ENCODE peak calls at places on chromosomes 5 and 9, in four cellular contexts. D is A673, U is lower leg skin, F is AG04449. S is an unnamed sample.
A peak's percentile ranks its signal among the peaks of the same experiment; 100 is the strongest.

GRCh38 chr9:88355166-88355565 is 33.1 kb upstream of the SPIN1 start:
- DNase-seq in D (no peak), U (no peak), F (no peak), S (no peak)

GRCh38 chr5:80904533-80905187 is 55.5 kb upstream of the RASGRF2 start:
- DNase-seq in D (no peak), U (no peak), F (no peak), S (no peak)

GRCh38 chr5:11525020-11525419 is 379.2 kb downstream of the CTNND2 start:
- DNase-seq in D (no peak), U (no peak), F (no peak), S (no peak)

GRCh38 chr9:105693435-105694275 is 686 bp upstream of the TMEM38B start:
- DNase-seq in D (no peak), U (no peak), F (no peak), S (no peak)

GRCh38 chr5:73735032-73735734 is 109.2 kb downstream of the ARHGEF28 start:
- DNase-seq in D (peak; percentile 2), U (no peak), F (no peak), S (no peak)

GRCh38 chr9:137985637-137986071 is 108.1 kb downstream of the CACNA1B start:
- DNase-seq in D (no peak), U (no peak), F (no peak), S (no peak)

GRCh38 chr9:125878241-125878640 is 131.1 kb downstream of the PBX3 start:
- DNase-seq in D (no peak), U (no peak), F (no peak), S (peak; percentile 55)

GRCh38 chr9:135591491-135592330 is 30.2 kb downstream of the PAEP start:
- DNase-seq in D (no peak), U (no peak), F (no peak), S (no peak)

GRCh38 chr5:43106290-43106638 is 14.4 kb upstream of the ZNF131 start:
- DNase-seq in D (no peak), U (no peak), F (no peak), S (no peak)

GRCh38 chr9:89843591-89843990 is 238.8 kb downstream of the GADD45G start:
- DNase-seq in D (no peak), U (peak; percentile 43), F (no peak), S (no peak)

GRCh38 chr5:37308796-37309195 is 59.6 kb upstream of the CPLANE1 start:
- DNase-seq in D (no peak), U (no peak), F (no peak), S (no peak)

DNA sequence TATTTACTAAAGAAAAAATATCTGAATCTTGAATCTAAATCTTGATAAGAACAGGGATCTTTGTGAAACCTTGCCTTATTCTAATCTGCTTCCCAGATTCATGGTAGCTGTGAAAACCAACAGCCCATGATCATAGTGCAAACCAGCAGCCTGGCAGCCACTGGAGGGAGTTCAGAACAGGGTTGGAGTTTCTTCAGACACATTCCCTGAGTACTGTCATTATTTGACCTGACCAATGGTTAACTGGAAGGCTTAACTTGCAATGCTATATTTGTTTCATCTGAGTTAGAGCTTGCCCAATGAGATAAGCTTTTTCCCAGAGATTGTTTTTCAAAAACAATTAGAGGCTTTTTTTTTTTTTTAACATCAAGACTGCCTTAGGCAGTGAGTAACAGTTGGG is 47.8 kb downstream of the LOX start:
- DNase-seq in D (no peak), U (no peak), F (no peak), S (no peak)
- TF ChIP-seq CTCF in D (no peak), U (no peak), F (no peak), S (peak; percentile 9)

GRCh38 chr9:110340306-110340705 is 2.6 kb upstream of the TXNDC8 start:
- DNase-seq in D (peak; percentile 37), U (no peak), F (no peak), S (no peak)
- TF ChIP-seq CTCF in D (peak; percentile 55), U (no peak), F (peak; percentile 26), S (peak; percentile 33)

GRCh38 chr9:12554636-12555035 is 138.5 kb upstream of the TYRP1 start:
- DNase-seq in D (peak; percentile 58), U (no peak), F (no peak), S (no peak)
- TF ChIP-seq CTCF in D (peak; percentile 57), U (no peak), F (peak; percentile 9), S (no peak)

GRCh38 chr9:131698715-131699053 is 41.2 kb downstream of the RAPGEF1 start:
- DNase-seq in D (no peak), U (no peak), F (no peak), S (no peak)
- TF ChIP-seq CTCF in D (no peak), U (no peak), F (no peak), S (no peak)

DNA sequence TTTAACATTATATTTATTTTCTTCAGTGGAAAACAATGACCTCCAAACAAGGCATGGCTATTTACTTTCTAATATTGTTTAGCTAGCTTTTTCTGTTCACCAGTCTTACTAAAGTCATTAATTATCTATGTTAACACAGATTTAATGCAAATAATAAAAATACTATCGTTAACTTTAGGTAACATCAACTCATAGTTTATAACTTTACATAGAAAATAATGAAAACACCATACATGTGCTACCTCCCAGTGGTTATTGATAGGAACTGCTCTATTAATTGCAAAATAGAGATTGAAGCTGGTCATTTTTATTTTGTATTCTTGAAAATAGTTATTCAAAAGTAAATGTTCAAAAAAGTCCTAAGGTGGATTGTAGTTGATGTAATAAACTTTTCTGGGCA is 78.3 kb upstream of the HCN1 start:
- DNase-seq in D (peak; percentile 4), U (no peak), F (no peak), S (no peak)
- TF ChIP-seq CTCF in D (peak; percentile 52), U (no peak), F (no peak), S (no peak)

GRCh38 chr9:81103597-81104471 is 585.5 kb downstream of the TLE1 start:
- DNase-seq in D (no peak), U (no peak), F (no peak), S (no peak)
- TF ChIP-seq CTCF in D (no peak), U (no peak), F (peak; percentile 10), S (peak; percentile 45)

DNA sequence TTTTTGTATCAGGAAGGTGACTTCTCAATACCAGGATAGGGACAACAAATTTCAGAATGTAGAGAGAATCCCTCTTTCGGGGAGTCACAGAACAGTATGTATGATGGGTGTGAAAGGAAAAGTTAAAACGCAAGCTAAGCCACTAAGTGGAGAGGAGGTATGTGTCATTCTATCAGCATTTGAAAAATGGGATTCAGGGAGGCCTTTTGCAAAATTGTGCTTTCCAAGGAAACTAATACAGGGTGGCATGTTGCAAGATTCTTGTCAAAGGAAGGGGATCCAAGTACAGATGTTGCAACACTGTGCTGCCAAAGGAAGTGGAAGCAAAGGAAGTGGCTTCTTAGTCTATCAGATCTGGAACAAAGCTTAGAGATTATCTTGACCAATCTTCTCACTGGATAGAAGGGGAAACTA is 12.6 kb upstream of the TNIP1 start:
- DNase-seq in D (peak; percentile 37), U (no peak), F (peak; percentile 91), S (peak; percentile 85)
- TF ChIP-seq CTCF in D (no peak), U (no peak), F (no peak), S (no peak)